ENCODE peak calls at places on chromosomes 1 and 21, in four cellular contexts. F is non-pigmented ciliary epithelial cell, J is lung, K is substantia nigra. D is an unnamed sample.
A peak's percentile ranks its signal among the peaks of the same experiment; 100 is the strongest.

GRCh38 chr1:30872948-30873263 is 35.7 kb downstream of the SDC3 start:
- DNase-seq in F (no peak), J (no peak), K (no peak), D (no peak)

GRCh38 chr21:35573472-35574389 is 486.6 kb downstream of the SETD4 start:
- DNase-seq in F (no peak), J (no peak), K (no peak), D (no peak)

GRCh38 chr1:117616356-117616755 is 10.5 kb downstream of the TENT5C start:
- DNase-seq in F (no peak), J (no peak), K (no peak), D (peak; percentile 19)

GRCh38 chr1:117695796-117696505 is 90.1 kb downstream of the TENT5C start:
- DNase-seq in F (peak; percentile 90), J (no peak), K (no peak), D (peak; percentile 88)

GRCh38 chr1:28417441-28418277 is 48.1 kb downstream of the PHACTR4 start:
- DNase-seq in F (peak; percentile 40), J (no peak), K (no peak), D (no peak)

GRCh38 chr1:156476501-156477298 is 23.9 kb downstream of the MEF2D start:
- DNase-seq in F (no peak), J (no peak), K (no peak), D (no peak)

GRCh38 chr1:156726549-156727226 is 1.6 kb upstream of the METTL25B start:
- DNase-seq in F (no peak), J (no peak), K (no peak), D (no peak)

GRCh38 chr1:111538343-111539035 is 35.1 kb upstream of the ADORA3 start:
- DNase-seq in F (peak; percentile 13), J (no peak), K (no peak), D (no peak)

GRCh38 chr1:100643430-100644196 is 75.9 kb upstream of the VCAM1 start:
- DNase-seq in F (no peak), J (no peak), K (no peak), D (no peak)

GRCh38 chr21:31873275-31873695 is 465 bp downstream of the HUNK start:
- DNase-seq in F (no peak), J (no peak), K (no peak), D (no peak)

GRCh38 chr1:235108185-235108593 is 20.4 kb downstream of the TOMM20 start:
- DNase-seq in F (no peak), J (no peak), K (no peak), D (no peak)

GRCh38 chr1:228010921-228011320 is 4.1 kb downstream of the WNT3A start:
- DNase-seq in F (no peak), J (no peak), K (no peak), D (no peak)

GRCh38 chr1:109392037-109392787 is 5.5 kb downstream of the SORT1 start:
- DNase-seq in F (no peak), J (no peak), K (no peak), D (no peak)

GRCh38 chr1:167770127-167770526 is 48.3 kb downstream of the MPZL1 start:
- DNase-seq in F (no peak), J (no peak), K (no peak), D (no peak)

GRCh38 chr1:19758227-19758830 is 41.4 kb downstream of the TMCO4 start:
- DNase-seq in F (no peak), J (no peak), K (no peak), D (no peak)

GRCh38 chr21:17712887-17713286 is 100.2 kb upstream of the BTG3 start:
- DNase-seq in F (no peak), J (no peak), K (no peak), D (no peak)

GRCh38 chr1:99170516-99170915 is 93.8 kb upstream of the PLPPR4 start:
- DNase-seq in F (peak; percentile 14), J (no peak), K (no peak), D (no peak)

GRCh38 chr1:90717665-90718410 is 736 bp upstream of the BARHL2 start:
- DNase-seq in F (no peak), J (no peak), K (no peak), D (no peak)

GRCh38 chr1:56965916-56966697 is at the start of gene C8B:
- DNase-seq in F (no peak), J (no peak), K (no peak), D (no peak)